ENCODE peak calls at places on chromosomes 5 and 9, in four cellular contexts. Q, G, K and R are unnamed samples.

GRCh38 chr9:127053057-127053821 is 69.2 kb downstream of the ANGPTL2 start:
- DNase-seq in G (no peak), Q (no peak), K (no peak), R (no peak)

GRCh38 chr9:19154135-19154612 is 26.9 kb upstream of the PLIN2 start:
- DNase-seq in K (peak; percentile 60), Q (peak; percentile 87), G (peak; percentile 88), R (no peak)

GRCh38 chr9:106752581-106752980 is 110.4 kb upstream of the ZNF462 start:
- DNase-seq in Q (no peak), G (peak; percentile 23), K (peak; percentile 44), R (no peak)

GRCh38 chr5:9545301-9545958 is 445 bp downstream of the SEMA5A start:
- DNase-seq in Q (no peak), K (peak; percentile 33), G (peak; percentile 6), R (no peak)

GRCh38 chr5:14743601-14744295 is 79.2 kb downstream of the OTULIN start:
- DNase-seq in K (no peak), Q (peak; percentile 63), G (peak; percentile 75), R (no peak)

GRCh38 chr5:10485142-10485795 is 43.6 kb downstream of the ROPN1L start:
- DNase-seq in K (peak; percentile 79), Q (peak; percentile 98), G (peak; percentile 99), R (peak; percentile 24)

GRCh38 chr5:106860398-106861044 is 810.2 kb downstream of the EFNA5 start:
- DNase-seq in K (no peak), Q (no peak), G (no peak), R (no peak)

GRCh38 chr9:133683494-133684460 is 47.6 kb downstream of the DBH start:
- DNase-seq in G (peak; percentile 18), Q (no peak), K (peak; percentile 85), R (peak; percentile 80)

GRCh38 chr5:115461093-115461492 is 83.5 kb downstream of the FEM1C start:
- DNase-seq in Q (peak; percentile 61), K (no peak), G (peak; percentile 64), R (no peak)

GRCh38 chr5:56951131-56951945 is 585 bp downstream of the MIER3 start:
- DNase-seq in Q (no peak), K (peak; percentile 32), G (peak; percentile 2), R (peak; percentile 22)

GRCh38 chr5:137488516-137488915 is 10.6 kb downstream of the SPOCK1 start:
- DNase-seq in Q (no peak), G (no peak), K (no peak), R (no peak)

GRCh38 chr5:6539060-6539459 is 90.4 kb downstream of the UBE2QL1 start:
- DNase-seq in Q (no peak), K (no peak), G (no peak), R (no peak)

GRCh38 chr9:21812415-21812814 is 10.0 kb downstream of the MTAP start:
- DNase-seq in Q (peak; percentile 65), K (no peak), G (peak; percentile 76), R (no peak)

GRCh38 chr9:136700309-136700708 is 12.1 kb upstream of the DIPK1B start:
- DNase-seq in G (peak; percentile 34), K (no peak), Q (no peak), R (no peak)

GRCh38 chr5:17325770-17326599 is 108.6 kb downstream of the BASP1 start:
- DNase-seq in G (no peak), K (no peak), Q (no peak), R (no peak)

GRCh38 chr5:136082390-136083193 is 50.1 kb upstream of the SMAD5 start:
- DNase-seq in G (no peak), K (peak; percentile 75), Q (no peak), R (peak; percentile 32)

GRCh38 chr5:118614701-118615475 is 373.5 kb downstream of the DTWD2 start:
- DNase-seq in K (no peak), Q (no peak), G (no peak), R (no peak)

GRCh38 chr5:16916262-16916878 is 19.7 kb downstream of the MYO10 start:
- DNase-seq in Q (peak; percentile 98), G (peak; percentile 98), K (no peak), R (no peak)

GRCh38 chr9:37079370-37080164 is 40.8 kb upstream of the ZCCHC7 start:
- DNase-seq in K (peak; percentile 95), Q (peak; percentile 84), G (peak; percentile 90), R (peak; percentile 91)

GRCh38 chr5:98765815-98766214 is 7.6 kb upstream of the RGMB start:
- DNase-seq in Q (no peak), K (no peak), G (no peak), R (no peak)

GRCh38 chr5:98769256-98770157 is 4.0 kb upstream of the RGMB start:
- DNase-seq in Q (peak; percentile 67), K (peak; percentile 32), G (peak; percentile 81), R (peak; percentile 35)

GRCh38 chr5:98769006-98769255 is 4.5 kb upstream of the RGMB start:
- DNase-seq in Q (no peak), K (no peak), G (no peak), R (peak; percentile 29)

GRCh38 chr5:98768160-98769005 is 5.1 kb upstream of the RGMB start:
- DNase-seq in G (peak; percentile 62), K (peak; percentile 45), Q (peak; percentile 44), R (peak; percentile 34)

DNA sequence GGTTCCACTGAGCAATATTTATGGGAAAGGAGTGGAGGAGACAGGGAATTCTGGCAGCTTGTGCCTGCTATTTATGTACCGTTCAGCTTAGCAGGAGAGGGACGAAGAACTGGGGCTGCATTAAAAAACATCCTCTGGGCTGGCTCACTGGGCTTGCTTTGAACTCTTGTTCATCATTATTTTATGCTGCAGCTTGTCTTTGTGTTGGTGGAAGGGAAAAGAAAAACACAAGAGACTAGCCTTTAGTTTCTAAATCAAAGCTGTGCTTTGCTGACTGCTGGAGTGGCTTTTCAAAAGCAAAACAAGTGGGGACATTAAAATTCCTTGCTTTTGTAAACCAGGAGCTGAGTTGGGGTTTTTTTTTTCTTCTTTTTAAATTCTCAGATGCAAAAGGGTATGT is 5.9 kb upstream of the RGMB start:
- DNase-seq in G (no peak), Q (no peak), K (no peak), R (no peak)
- H3K4me3 ChIP-seq in G (no peak overlapping the region), Q (no peak overlapping the region), K (no peak overlapping the region), R (no peak overlapping the region)

DNA sequence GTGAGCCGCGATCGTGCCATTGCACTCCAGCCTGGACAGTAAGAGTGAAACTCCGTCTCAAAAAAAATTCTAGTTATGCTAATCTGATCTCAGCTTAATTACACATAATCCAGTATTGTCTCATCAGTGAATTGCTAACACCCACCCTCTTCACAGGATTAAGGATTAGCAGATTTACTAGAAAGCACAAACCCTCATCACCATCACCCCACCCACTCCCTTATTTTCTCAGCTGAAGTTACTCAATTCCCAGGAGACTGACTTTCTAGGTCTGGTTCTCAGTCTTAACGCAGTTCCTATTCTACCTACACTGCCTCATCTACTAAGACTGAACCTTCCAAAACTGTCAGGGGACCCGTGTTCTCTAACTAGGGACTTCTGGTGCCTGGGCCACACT is 9.0 kb downstream of the TOR1B start:
- DNase-seq in Q (no peak), G (no peak), K (no peak), R (no peak)
- H3K36me3 ChIP-seq in Q (peaks cover 16% of the 10 kb centered on the region), G (peaks cover 21% of the 10 kb centered on the region), K (no peaks in the 10 kb centered on the region), R (peaks cover 69% of the 10 kb centered on the region)

DNA sequence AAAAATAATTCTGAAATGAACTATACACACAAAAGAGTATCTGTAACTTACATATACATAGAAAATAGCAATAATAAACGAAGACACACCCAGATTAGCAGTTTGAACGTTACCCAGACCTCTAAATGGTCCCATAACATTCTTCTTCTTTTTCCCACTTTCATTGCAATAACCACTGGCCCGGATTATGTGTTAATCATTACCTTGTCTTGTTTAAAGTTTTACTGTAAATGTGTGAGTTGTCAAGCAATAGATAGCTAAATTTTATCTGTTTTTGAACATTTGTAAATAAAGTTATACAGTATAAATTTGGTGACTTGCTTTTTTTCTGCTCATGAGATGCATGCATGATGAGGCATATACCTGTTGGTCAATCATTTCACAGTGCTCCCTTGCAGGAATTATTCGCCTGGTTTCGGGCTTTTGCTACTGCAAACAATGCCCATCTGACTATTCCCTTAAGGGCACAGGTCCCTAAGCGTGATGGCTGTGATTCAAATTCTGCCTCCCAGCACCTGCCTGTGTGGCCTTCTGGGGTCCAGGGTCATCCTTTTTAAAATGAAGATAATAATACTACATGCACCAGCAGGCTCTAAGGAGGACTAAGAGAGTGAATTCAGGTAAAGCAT is 66.1 kb downstream of the GADD45G start:
- DNase-seq in G (no peak), Q (no peak), K (no peak), R (no peak)
- H3K27ac ChIP-seq in G (no peak overlapping the region), Q (no peak overlapping the region), K (no peak overlapping the region), R (no peak overlapping the region)

DNA sequence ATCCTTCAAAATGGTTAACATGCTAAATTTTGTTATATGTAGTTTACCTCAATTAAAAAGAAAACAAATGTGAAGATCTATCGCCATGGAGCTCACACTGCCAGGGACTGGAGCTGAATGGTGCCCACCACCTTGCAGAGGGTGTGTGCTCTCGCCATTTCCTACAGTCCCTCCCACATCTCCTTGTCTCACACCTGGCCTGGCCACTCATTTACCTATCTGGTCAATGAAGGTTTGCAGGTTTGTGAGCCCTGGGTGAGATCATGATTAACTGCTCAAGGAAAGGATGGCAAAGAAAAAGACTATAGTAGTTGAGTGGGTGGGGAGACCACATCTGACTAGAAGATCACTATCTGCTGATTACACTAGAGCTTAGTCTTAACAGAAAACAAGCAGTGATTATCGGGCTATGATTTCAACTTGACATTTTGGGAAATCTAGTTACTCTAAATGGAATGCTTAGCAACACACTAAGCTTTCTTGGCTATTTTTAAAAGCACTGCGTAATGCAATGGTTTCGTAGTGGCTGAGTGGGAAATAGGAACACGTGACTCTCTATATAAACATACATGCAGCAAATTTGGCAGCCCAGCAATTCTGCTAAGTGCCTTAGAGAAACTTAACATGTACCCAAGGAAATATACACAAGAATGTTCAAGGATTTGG is 27.3 kb downstream of the PUM3 start:
- DNase-seq in K (peak; percentile 44), Q (peak; percentile 97), G (peak; percentile 97), R (no peak)
- H3K4me3 ChIP-seq in K (no peak overlapping the region), Q (no peak overlapping the region), G (peak overlapping the region; percentile 21), R (no peak overlapping the region)

GRCh38 chr9:33263936-33264472 is 504 bp downstream of the BAG1 start:
- DNase-seq in K (peak; percentile 51), Q (no peak), G (no peak), R (peak; percentile 60)

GRCh38 chr9:33263131-33263935 is 1.2 kb downstream of the BAG1 start:
- DNase-seq in G (peak; percentile 25), K (no peak), Q (peak; percentile 10), R (peak; percentile 17)

GRCh38 chr9:33256236-33256635 is 8.3 kb downstream of the BAG1 start:
- DNase-seq in Q (no peak), K (no peak), G (no peak), R (no peak)

GRCh38 chr9:33257276-33257675 is 7.2 kb downstream of the BAG1 start:
- DNase-seq in K (no peak), Q (no peak), G (no peak), R (no peak)

DNA sequence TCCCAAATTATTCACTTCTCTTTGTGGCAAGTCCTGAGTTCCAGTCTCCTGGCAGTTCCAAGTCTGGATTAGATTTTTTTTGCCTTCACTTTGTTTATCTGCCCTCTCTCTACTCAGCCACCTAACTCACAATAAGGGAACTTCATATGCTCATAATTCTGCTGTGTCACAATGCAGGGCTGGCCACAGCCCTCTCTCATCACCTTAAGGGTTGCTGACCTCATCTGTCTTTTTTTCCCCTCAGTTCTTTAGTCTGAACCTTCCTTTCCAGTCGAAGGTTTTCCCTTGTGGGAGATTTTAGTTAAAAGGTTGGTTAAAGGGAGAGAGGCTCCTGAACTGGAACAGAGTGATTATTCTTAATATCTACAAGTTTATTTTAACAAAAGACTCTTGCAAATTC is 4.1 kb downstream of the BAG1 start:
- DNase-seq in K (no peak), G (no peak), Q (no peak), R (no peak)
- H3K36me3 ChIP-seq in K (no peaks in the 10 kb centered on the region), G (peaks cover 11% of the 10 kb centered on the region), Q (peaks cover 44% of the 10 kb centered on the region), R (peaks cover 62% of the 10 kb centered on the region)